ENCODE peak calls at places on chromosomes 13 and 19, in nine cellular contexts. One of them, this sample, is unnamed.

GRCh38 chr19:54918499-54918898 is 12.6 kb downstream of the NCR1 start:
- DNase-seq in CD4-positive, alpha-beta memory T cell: no peak
- DNase-seq in HCEC 1CT: no peak
- DNase-seq in activated B cell treated with CpG ODN at 0.5 μM for 24 hours: no peak
- DNase-seq in T follicular helper cell: no peak
- DNase-seq in stomach: no peak
- DNase-seq in HCT116: no peak
- DNase-seq in PC-9: no peak
- DNase-seq in heart right ventricle: no peak
- DNase-seq in this sample: no peak

GRCh38 chr13:112771877-112772538 is 82.2 kb downstream of the ATP11A start:
- DNase-seq in CD4-positive, alpha-beta memory T cell: no peak
- DNase-seq in HCEC 1CT: no peak
- DNase-seq in activated B cell treated with CpG ODN at 0.5 μM for 24 hours: no peak
- DNase-seq in T follicular helper cell: no peak
- DNase-seq in stomach: peak
- DNase-seq in HCT116: no peak
- DNase-seq in PC-9: no peak
- DNase-seq in heart right ventricle: no peak
- DNase-seq in this sample: no peak

GRCh38 chr19:58229255-58229639 is 533 bp downstream of the ZNF544 start:
- DNase-seq in CD4-positive, alpha-beta memory T cell: peak
- DNase-seq in HCEC 1CT: peak
- DNase-seq in activated B cell treated with CpG ODN at 0.5 μM for 24 hours: no peak
- DNase-seq in T follicular helper cell: no peak
- DNase-seq in stomach: no peak
- DNase-seq in HCT116: no peak
- DNase-seq in PC-9: no peak
- DNase-seq in heart right ventricle: peak
- DNase-seq in this sample: no peak

GRCh38 chr13:63481334-63481733 is 2065.7 kb upstream of the PCDH20 start:
- DNase-seq in CD4-positive, alpha-beta memory T cell: no peak
- DNase-seq in HCEC 1CT: no peak
- DNase-seq in activated B cell treated with CpG ODN at 0.5 μM for 24 hours: no peak
- DNase-seq in T follicular helper cell: no peak
- DNase-seq in stomach: no peak
- DNase-seq in HCT116: no peak
- DNase-seq in PC-9: no peak
- DNase-seq in heart right ventricle: no peak
- DNase-seq in this sample: no peak

GRCh38 chr19:3163230-3163886 is 15.2 kb upstream of the S1PR4 start:
- DNase-seq in CD4-positive, alpha-beta memory T cell: peak
- DNase-seq in HCEC 1CT: peak
- DNase-seq in activated B cell treated with CpG ODN at 0.5 μM for 24 hours: peak
- DNase-seq in T follicular helper cell: peak
- DNase-seq in stomach: peak
- DNase-seq in HCT116: no peak
- DNase-seq in PC-9: no peak
- DNase-seq in heart right ventricle: peak
- DNase-seq in this sample: no peak

GRCh38 chr13:80199585-80200292 is 141.2 kb downstream of the SPRY2 start:
- DNase-seq in CD4-positive, alpha-beta memory T cell: no peak
- DNase-seq in HCEC 1CT: no peak
- DNase-seq in activated B cell treated with CpG ODN at 0.5 μM for 24 hours: no peak
- DNase-seq in T follicular helper cell: no peak
- DNase-seq in stomach: no peak
- DNase-seq in HCT116: no peak
- DNase-seq in PC-9: no peak
- DNase-seq in heart right ventricle: no peak
- DNase-seq in this sample: no peak

GRCh38 chr19:47057328-47057727 is 8.9 kb upstream of the TMEM160 start:
- DNase-seq in CD4-positive, alpha-beta memory T cell: no peak
- DNase-seq in HCEC 1CT: peak
- DNase-seq in activated B cell treated with CpG ODN at 0.5 μM for 24 hours: no peak
- DNase-seq in T follicular helper cell: no peak
- DNase-seq in stomach: no peak
- DNase-seq in HCT116: no peak
- DNase-seq in PC-9: no peak
- DNase-seq in heart right ventricle: no peak
- DNase-seq in this sample: no peak

GRCh38 chr19:53907193-53907581 is 1.9 kb upstream of the CACNG7 start:
- DNase-seq in CD4-positive, alpha-beta memory T cell: no peak
- DNase-seq in HCEC 1CT: no peak
- DNase-seq in activated B cell treated with CpG ODN at 0.5 μM for 24 hours: no peak
- DNase-seq in T follicular helper cell: no peak
- DNase-seq in stomach: no peak
- DNase-seq in HCT116: no peak
- DNase-seq in PC-9: no peak
- DNase-seq in heart right ventricle: no peak
- DNase-seq in this sample: no peak

GRCh38 chr13:113769106-113769505 is 10.1 kb downstream of the TMEM255B start:
- DNase-seq in CD4-positive, alpha-beta memory T cell: no peak
- DNase-seq in HCEC 1CT: no peak
- DNase-seq in activated B cell treated with CpG ODN at 0.5 μM for 24 hours: no peak
- DNase-seq in T follicular helper cell: no peak
- DNase-seq in stomach: no peak
- DNase-seq in HCT116: no peak
- DNase-seq in PC-9: no peak
- DNase-seq in heart right ventricle: no peak
- DNase-seq in this sample: no peak

GRCh38 chr13:73939603-73940002 is 194.6 kb downstream of the KLF12 start:
- DNase-seq in CD4-positive, alpha-beta memory T cell: no peak
- DNase-seq in HCEC 1CT: no peak
- DNase-seq in activated B cell treated with CpG ODN at 0.5 μM for 24 hours: no peak
- DNase-seq in T follicular helper cell: no peak
- DNase-seq in stomach: no peak
- DNase-seq in HCT116: no peak
- DNase-seq in PC-9: no peak
- DNase-seq in heart right ventricle: no peak
- DNase-seq in this sample: no peak

GRCh38 chr19:5580116-5580515 is 12.4 kb upstream of the TINCR start:
- DNase-seq in CD4-positive, alpha-beta memory T cell: no peak
- DNase-seq in HCEC 1CT: no peak
- DNase-seq in activated B cell treated with CpG ODN at 0.5 μM for 24 hours: no peak
- DNase-seq in T follicular helper cell: no peak
- DNase-seq in stomach: no peak
- DNase-seq in HCT116: no peak
- DNase-seq in PC-9: no peak
- DNase-seq in heart right ventricle: no peak
- DNase-seq in this sample: no peak

GRCh38 chr19:2747349-2747748 is 7.5 kb upstream of the SLC39A3 start:
- DNase-seq in CD4-positive, alpha-beta memory T cell: no peak
- DNase-seq in HCEC 1CT: no peak
- DNase-seq in activated B cell treated with CpG ODN at 0.5 μM for 24 hours: no peak
- DNase-seq in T follicular helper cell: no peak
- DNase-seq in stomach: no peak
- DNase-seq in HCT116: no peak
- DNase-seq in PC-9: no peak
- DNase-seq in heart right ventricle: no peak
- DNase-seq in this sample: no peak

GRCh38 chr13:27625839-27626238 is 4.1 kb downstream of the POLR1D start:
- DNase-seq in CD4-positive, alpha-beta memory T cell: no peak
- DNase-seq in HCEC 1CT: no peak
- DNase-seq in activated B cell treated with CpG ODN at 0.5 μM for 24 hours: no peak
- DNase-seq in T follicular helper cell: no peak
- DNase-seq in stomach: no peak
- DNase-seq in HCT116: no peak
- DNase-seq in PC-9: no peak
- DNase-seq in heart right ventricle: no peak
- DNase-seq in this sample: no peak

GRCh38 chr19:18286973-18287635 is 5.7 kb upstream of the JUND start:
- DNase-seq in CD4-positive, alpha-beta memory T cell: no peak
- DNase-seq in HCEC 1CT: no peak
- DNase-seq in activated B cell treated with CpG ODN at 0.5 μM for 24 hours: no peak
- DNase-seq in T follicular helper cell: no peak
- DNase-seq in stomach: no peak
- DNase-seq in HCT116: no peak
- DNase-seq in PC-9: no peak
- DNase-seq in heart right ventricle: no peak
- DNase-seq in this sample: no peak

GRCh38 chr13:87094646-87095045 is 576.5 kb upstream of the SLITRK5 start:
- DNase-seq in CD4-positive, alpha-beta memory T cell: no peak
- DNase-seq in HCEC 1CT: no peak
- DNase-seq in activated B cell treated with CpG ODN at 0.5 μM for 24 hours: no peak
- DNase-seq in T follicular helper cell: no peak
- DNase-seq in stomach: no peak
- DNase-seq in HCT116: no peak
- DNase-seq in PC-9: no peak
- DNase-seq in heart right ventricle: no peak
- DNase-seq in this sample: no peak

GRCh38 chr13:111512707-111513106 is 192.3 kb downstream of the TEX29 start:
- DNase-seq in CD4-positive, alpha-beta memory T cell: no peak
- DNase-seq in HCEC 1CT: no peak
- DNase-seq in activated B cell treated with CpG ODN at 0.5 μM for 24 hours: no peak
- DNase-seq in T follicular helper cell: no peak
- DNase-seq in stomach: no peak
- DNase-seq in HCT116: no peak
- DNase-seq in PC-9: no peak
- DNase-seq in heart right ventricle: no peak
- DNase-seq in this sample: no peak

GRCh38 chr13:35699181-35699580 is 222.7 kb upstream of the MAB21L1 start:
- DNase-seq in CD4-positive, alpha-beta memory T cell: no peak
- DNase-seq in HCEC 1CT: no peak
- DNase-seq in activated B cell treated with CpG ODN at 0.5 μM for 24 hours: no peak
- DNase-seq in T follicular helper cell: no peak
- DNase-seq in stomach: no peak
- DNase-seq in HCT116: no peak
- DNase-seq in PC-9: no peak
- DNase-seq in heart right ventricle: no peak
- DNase-seq in this sample: no peak

GRCh38 chr19:4064073-4064550 is 2.6 kb downstream of the ZBTB7A start:
- DNase-seq in CD4-positive, alpha-beta memory T cell: no peak
- DNase-seq in HCEC 1CT: no peak
- DNase-seq in activated B cell treated with CpG ODN at 0.5 μM for 24 hours: no peak
- DNase-seq in T follicular helper cell: no peak
- DNase-seq in stomach: no peak
- DNase-seq in HCT116: no peak
- DNase-seq in PC-9: no peak
- DNase-seq in heart right ventricle: no peak
- DNase-seq in this sample: no peak

GRCh38 chr13:42740753-42741152 is 40.6 kb upstream of the FAM216B start:
- DNase-seq in CD4-positive, alpha-beta memory T cell: no peak
- DNase-seq in HCEC 1CT: peak
- DNase-seq in activated B cell treated with CpG ODN at 0.5 μM for 24 hours: no peak
- DNase-seq in T follicular helper cell: no peak
- DNase-seq in stomach: peak
- DNase-seq in HCT116: peak
- DNase-seq in PC-9: no peak
- DNase-seq in heart right ventricle: peak
- DNase-seq in this sample: no peak

GRCh38 chr13:32811297-32811800 is 204.9 kb upstream of the KL start:
- DNase-seq in CD4-positive, alpha-beta memory T cell: no peak
- DNase-seq in HCEC 1CT: no peak
- DNase-seq in activated B cell treated with CpG ODN at 0.5 μM for 24 hours: no peak
- DNase-seq in T follicular helper cell: no peak
- DNase-seq in stomach: no peak
- DNase-seq in HCT116: no peak
- DNase-seq in PC-9: peak
- DNase-seq in heart right ventricle: no peak
- DNase-seq in this sample: no peak

This sample was measured in keratinocyte.